ENCODE peak calls at places on chromosomes 3 and 15, in six cellular contexts. One of them, this sample, is unnamed. For H3K4me1, the result is how much of the 10 kb centered on the place peaks cover.

GRCh38 chr3:158725348-158725966 is 6.8 kb downstream of the RARRES1 start:
- DNase-seq in IMR-90: peak
- DNase-seq in hepatocyte: peak
- DNase-seq in mesenchymal stem cell: peak
- DNase-seq in PC-3: peak
- DNase-seq in mammary epithelial cell: peak
- DNase-seq in this sample: peak

GRCh38 chr3:187567741-187568140 is 102.5 kb downstream of the SST start:
- DNase-seq in IMR-90: peak
- DNase-seq in hepatocyte: no peak
- DNase-seq in mesenchymal stem cell: peak
- DNase-seq in PC-3: no peak
- DNase-seq in mammary epithelial cell: peak
- DNase-seq in this sample: peak

GRCh38 chr3:128950223-128950938 is 43.5 kb downstream of the CFAP92 start:
- DNase-seq in IMR-90: peak
- DNase-seq in hepatocyte: peak
- DNase-seq in mesenchymal stem cell: peak
- DNase-seq in PC-3: peak
- DNase-seq in mammary epithelial cell: no peak
- DNase-seq in this sample: peak

GRCh38 chr15:73647259-73648026 is 14.3 kb upstream of the NPTN start:
- DNase-seq in IMR-90: no peak
- DNase-seq in hepatocyte: peak
- DNase-seq in mesenchymal stem cell: no peak
- DNase-seq in PC-3: peak
- DNase-seq in mammary epithelial cell: peak
- DNase-seq in this sample: peak

GRCh38 chr3:138114988-138115971 is at the start of gene DZIP1L:
- DNase-seq in IMR-90: peak
- DNase-seq in hepatocyte: peak
- DNase-seq in mesenchymal stem cell: peak
- DNase-seq in PC-3: peak
- DNase-seq in mammary epithelial cell: peak
- DNase-seq in this sample: peak

GRCh38 chr3:175316799-175317198 is 457.7 kb downstream of the NAALADL2 start:
- DNase-seq in IMR-90: no peak
- DNase-seq in hepatocyte: no peak
- DNase-seq in mesenchymal stem cell: no peak
- DNase-seq in PC-3: no peak
- DNase-seq in mammary epithelial cell: no peak
- DNase-seq in this sample: no peak

GRCh38 chr15:64507293-64507802 is 47.0 kb downstream of the ZNF609 start:
- DNase-seq in IMR-90: peak
- DNase-seq in hepatocyte: peak
- DNase-seq in mesenchymal stem cell: peak
- DNase-seq in PC-3: no peak
- DNase-seq in mammary epithelial cell: peak
- DNase-seq in this sample: peak

GRCh38 chr3:52093751-52094525 is 37.6 kb upstream of the DUSP7 start:
- DNase-seq in IMR-90: peak
- DNase-seq in hepatocyte: no peak
- DNase-seq in mesenchymal stem cell: peak
- DNase-seq in PC-3: peak
- DNase-seq in mammary epithelial cell: no peak
- DNase-seq in this sample: peak

GRCh38 chr3:196941846-196942225 is 492 bp downstream of the NCBP2 start:
- DNase-seq in IMR-90: peak
- DNase-seq in hepatocyte: peak
- DNase-seq in mesenchymal stem cell: no peak
- DNase-seq in PC-3: peak
- DNase-seq in mammary epithelial cell: no peak
- DNase-seq in this sample: peak

GRCh38 chr15:94206463-94207167 is 24.7 kb upstream of the MCTP2 start:
- DNase-seq in IMR-90: peak
- DNase-seq in hepatocyte: no peak
- DNase-seq in mesenchymal stem cell: peak
- DNase-seq in PC-3: peak
- DNase-seq in mammary epithelial cell: peak
- DNase-seq in this sample: no peak

GRCh38 chr15:65371976-65372786 is 5.6 kb downstream of the IGDCC3 start:
- DNase-seq in IMR-90: no peak
- DNase-seq in hepatocyte: no peak
- DNase-seq in mesenchymal stem cell: no peak
- DNase-seq in PC-3: no peak
- DNase-seq in mammary epithelial cell: no peak
- DNase-seq in this sample: peak

GRCh38 chr3:125148016-125148812 is 64.3 kb downstream of the SLC12A8 start:
- DNase-seq in IMR-90: no peak
- DNase-seq in hepatocyte: no peak
- DNase-seq in mesenchymal stem cell: no peak
- DNase-seq in PC-3: no peak
- DNase-seq in mammary epithelial cell: no peak
- DNase-seq in this sample: no peak

GRCh38 chr3:108008931-108009635 is 81.7 kb downstream of the CD47 start:
- DNase-seq in IMR-90: peak
- DNase-seq in hepatocyte: no peak
- DNase-seq in mesenchymal stem cell: peak
- DNase-seq in PC-3: no peak
- DNase-seq in mammary epithelial cell: peak
- DNase-seq in this sample: peak

GRCh38 chr3:184565421-184566211 is 4.0 kb downstream of the EPHB3 start:
- DNase-seq in IMR-90: peak
- DNase-seq in hepatocyte: peak
- DNase-seq in mesenchymal stem cell: peak
- DNase-seq in PC-3: peak
- DNase-seq in mammary epithelial cell: peak
- DNase-seq in this sample: peak

GRCh38 chr3:176523114-176523513 is 674.2 kb downstream of the TBL1XR1 start:
- DNase-seq in IMR-90: no peak
- DNase-seq in hepatocyte: no peak
- DNase-seq in mesenchymal stem cell: no peak
- DNase-seq in PC-3: no peak
- DNase-seq in mammary epithelial cell: no peak
- DNase-seq in this sample: no peak

GRCh38 chr3:9951962-9952805 is at the start of gene PRRT3:
- DNase-seq in IMR-90: peak
- DNase-seq in hepatocyte: peak
- DNase-seq in mesenchymal stem cell: peak
- DNase-seq in PC-3: peak
- DNase-seq in mammary epithelial cell: peak
- DNase-seq in this sample: peak

GRCh38 chr3:115146418-115147328 is at the start of gene ZBTB20:
- DNase-seq in IMR-90: peak
- DNase-seq in hepatocyte: peak
- DNase-seq in mesenchymal stem cell: peak
- DNase-seq in PC-3: peak
- DNase-seq in mammary epithelial cell: peak
- DNase-seq in this sample: peak

GRCh38 chr3:101722394-101723173 is 1.8 kb upstream of the CEP97 start:
- DNase-seq in IMR-90: no peak
- DNase-seq in hepatocyte: no peak
- DNase-seq in mesenchymal stem cell: no peak
- DNase-seq in PC-3: no peak
- DNase-seq in mammary epithelial cell: no peak
- DNase-seq in this sample: no peak

GRCh38 chr3:130609166-130609574 is 92.2 kb downstream of the COL6A6 start:
- DNase-seq in IMR-90: no peak
- DNase-seq in hepatocyte: no peak
- DNase-seq in mesenchymal stem cell: no peak
- DNase-seq in PC-3: no peak
- DNase-seq in mammary epithelial cell: no peak
- DNase-seq in this sample: no peak

GRCh38 chr3:73475717-73476116 is 149.0 kb downstream of the PDZRN3 start:
- DNase-seq in IMR-90: no peak
- DNase-seq in hepatocyte: no peak
- DNase-seq in mesenchymal stem cell: no peak
- DNase-seq in PC-3: no peak
- DNase-seq in mammary epithelial cell: no peak
- DNase-seq in this sample: no peak

GRCh38 chr3:69359916-69360315 is 26.0 kb downstream of the FRMD4B start:
- DNase-seq in IMR-90: no peak
- DNase-seq in hepatocyte: no peak
- DNase-seq in mesenchymal stem cell: no peak
- DNase-seq in PC-3: no peak
- DNase-seq in mammary epithelial cell: no peak
- DNase-seq in this sample: no peak

GRCh38 chr3:161555367-161555766 is 58.8 kb downstream of the OTOL1 start:
- DNase-seq in IMR-90: no peak
- DNase-seq in hepatocyte: no peak
- DNase-seq in mesenchymal stem cell: no peak
- DNase-seq in PC-3: no peak
- DNase-seq in mammary epithelial cell: no peak
- DNase-seq in this sample: no peak

GRCh38 chr3:129045675-129046036 is 14.9 kb upstream of the GP9 start:
- DNase-seq in IMR-90: no peak
- DNase-seq in hepatocyte: no peak
- DNase-seq in mesenchymal stem cell: no peak
- DNase-seq in PC-3: no peak
- DNase-seq in mammary epithelial cell: no peak
- DNase-seq in this sample: peak

GRCh38 chr3:141250828-141251227 is 19.2 kb downstream of the PXYLP1 start:
- DNase-seq in IMR-90: peak
- DNase-seq in hepatocyte: no peak
- DNase-seq in mesenchymal stem cell: no peak
- DNase-seq in PC-3: no peak
- DNase-seq in mammary epithelial cell: no peak
- DNase-seq in this sample: no peak

GRCh38 chr15:77992356-77993222 is 84.9 kb downstream of the TBC1D2B start:
- DNase-seq in IMR-90: no peak
- DNase-seq in hepatocyte: no peak
- DNase-seq in mesenchymal stem cell: no peak
- DNase-seq in PC-3: no peak
- DNase-seq in mammary epithelial cell: no peak
- DNase-seq in this sample: no peak

GRCh38 chr3:18559323-18559972 is 134.3 kb upstream of the SATB1 start:
- DNase-seq in IMR-90: no peak
- DNase-seq in hepatocyte: peak
- DNase-seq in mesenchymal stem cell: peak
- DNase-seq in PC-3: peak
- DNase-seq in mammary epithelial cell: peak
- DNase-seq in this sample: no peak

GRCh38 chr3:171262431-171262830 is 197.8 kb downstream of the TNIK start:
- DNase-seq in IMR-90: peak
- DNase-seq in hepatocyte: no peak
- DNase-seq in mesenchymal stem cell: peak
- DNase-seq in PC-3: no peak
- DNase-seq in mammary epithelial cell: no peak
- DNase-seq in this sample: no peak

GRCh38 chr3:132726341-132726823 is 4.2 kb upstream of the NPHP3 start:
- DNase-seq in IMR-90: peak
- DNase-seq in hepatocyte: peak
- DNase-seq in mesenchymal stem cell: peak
- DNase-seq in PC-3: peak
- DNase-seq in mammary epithelial cell: peak
- DNase-seq in this sample: peak

DNA sequence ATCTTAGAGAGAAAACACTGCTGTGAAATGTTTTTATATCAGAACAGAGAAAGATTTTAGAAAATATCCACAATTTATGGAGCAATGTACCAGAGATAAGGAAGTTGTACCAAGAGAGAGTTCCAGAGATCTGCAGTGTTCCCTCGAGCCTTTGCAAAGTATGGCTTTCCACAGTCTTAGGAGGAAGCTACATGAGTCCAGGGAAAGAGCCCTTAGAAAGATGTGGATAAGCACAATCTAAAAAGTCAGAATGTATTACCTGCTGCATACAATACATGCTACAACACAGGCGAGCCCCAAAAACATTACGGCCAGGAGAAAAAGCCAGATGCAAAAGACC is 56.4 kb downstream of the ZNF860 start:
- DNase-seq in IMR-90: no peak
- DNase-seq in hepatocyte: no peak
- DNase-seq in mesenchymal stem cell: no peak
- DNase-seq in PC-3: no peak
- DNase-seq in mammary epithelial cell: no peak
- DNase-seq in this sample: no peak
- H2AFZ ChIP-seq in IMR-90: no peak
- H2AFZ ChIP-seq in hepatocyte: peak
- H2AFZ ChIP-seq in mesenchymal stem cell: no peak
- H2AFZ ChIP-seq in PC-3: peak
- H2AFZ ChIP-seq in mammary epithelial cell: no peak
- H2AFZ ChIP-seq in this sample: peak

DNA sequence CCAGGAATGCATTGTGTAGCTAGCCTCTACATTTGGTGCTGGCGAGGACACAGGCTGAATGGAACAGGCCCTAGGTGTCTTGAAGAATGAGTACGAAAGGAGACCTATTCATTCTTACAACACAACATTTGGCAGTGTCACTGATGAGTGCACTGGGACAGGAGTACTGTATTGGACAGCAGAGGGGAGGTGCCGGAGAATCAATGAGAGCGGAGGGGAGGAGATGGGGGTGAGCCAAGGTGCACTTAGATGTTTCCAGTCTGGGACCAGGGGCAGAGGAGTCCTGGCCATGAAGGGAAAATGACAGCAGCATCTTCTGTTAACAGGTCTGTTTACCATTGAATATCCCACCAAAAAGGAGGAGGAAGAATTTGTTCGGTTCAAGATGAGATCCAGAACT is 53.2 kb downstream of the C3orf20 start:
- DNase-seq in IMR-90: no peak
- DNase-seq in hepatocyte: no peak
- DNase-seq in mesenchymal stem cell: no peak
- DNase-seq in PC-3: no peak
- DNase-seq in mammary epithelial cell: no peak
- DNase-seq in this sample: no peak
- H3K4me1 ChIP-seq in IMR-90: under half
- H3K4me1 ChIP-seq in hepatocyte: under half
- H3K4me1 ChIP-seq in mesenchymal stem cell: under half
- H3K4me1 ChIP-seq in PC-3: under half
- H3K4me1 ChIP-seq in mammary epithelial cell: under half
- H3K4me1 ChIP-seq in this sample: under half

DNA sequence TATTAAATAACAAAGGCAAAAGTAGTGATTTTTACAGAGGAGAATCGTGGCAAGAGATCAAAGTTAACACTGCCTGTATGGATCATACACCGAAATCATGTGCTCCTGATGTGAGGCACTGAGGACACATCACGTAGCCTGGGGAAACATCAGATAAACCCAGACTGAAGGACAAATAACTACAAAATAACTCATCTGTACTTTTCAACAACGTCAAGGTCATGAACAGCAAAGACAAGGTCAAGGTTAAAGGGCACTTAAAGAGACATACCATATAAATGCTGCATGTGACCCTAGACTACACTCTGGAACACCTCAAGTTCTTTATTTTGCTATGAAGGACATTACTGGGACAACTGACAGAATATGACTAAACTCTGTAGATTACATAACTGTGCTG is 48.2 kb downstream of the CHSY1 start:
- DNase-seq in IMR-90: no peak
- DNase-seq in hepatocyte: no peak
- DNase-seq in mesenchymal stem cell: no peak
- DNase-seq in PC-3: no peak
- DNase-seq in mammary epithelial cell: no peak
- DNase-seq in this sample: no peak
- H3K27ac ChIP-seq in IMR-90: no peak
- H3K27ac ChIP-seq in hepatocyte: no peak
- H3K27ac ChIP-seq in mesenchymal stem cell: no peak
- H3K27ac ChIP-seq in PC-3: no peak
- H3K27ac ChIP-seq in mammary epithelial cell: no peak
- H3K27ac ChIP-seq in this sample: peak

GRCh38 chr3:156350786-156351185 is 204.1 kb downstream of the SSR3 start:
- DNase-seq in IMR-90: no peak
- DNase-seq in hepatocyte: no peak
- DNase-seq in mesenchymal stem cell: no peak
- DNase-seq in PC-3: no peak
- DNase-seq in mammary epithelial cell: no peak
- DNase-seq in this sample: no peak
- H2AFZ ChIP-seq in IMR-90: no peak
- H2AFZ ChIP-seq in hepatocyte: no peak
- H2AFZ ChIP-seq in mesenchymal stem cell: no peak
- H2AFZ ChIP-seq in PC-3: no peak
- H2AFZ ChIP-seq in mammary epithelial cell: no peak
- H2AFZ ChIP-seq in this sample: no peak